ENCODE peak calls at places on chromosomes 6 and 20, in six cellular contexts. One of them, this sample, is unnamed.

GRCh38 chr6:9186148-9186547 is 750.8 kb upstream of the SLC35B3 start:
- DNase-seq in PC-3: no peak
- DNase-seq in neural progenitor cell: no peak
- DNase-seq in HCT116: no peak
- DNase-seq in SK-N-SH: no peak
- DNase-seq in MM.1S: no peak
- DNase-seq in this sample: no peak

GRCh38 chr20:10225439-10226080 is 6.9 kb downstream of the SNAP25 start:
- DNase-seq in PC-3: peak; percentile 23
- DNase-seq in neural progenitor cell: peak; percentile 39
- DNase-seq in MM.1S: peak; percentile 53
- DNase-seq in SK-N-SH: peak; percentile 34
- DNase-seq in HCT116: no peak
- DNase-seq in this sample: peak; percentile 6

GRCh38 chr6:133894795-133895401 is 6.0 kb downstream of the TCF21 start:
- DNase-seq in MM.1S: no peak
- DNase-seq in PC-3: no peak
- DNase-seq in HCT116: no peak
- DNase-seq in neural progenitor cell: no peak
- DNase-seq in SK-N-SH: no peak
- DNase-seq in this sample: peak; percentile 33

GRCh38 chr6:139925894-139926641 is 551.6 kb upstream of the CITED2 start:
- DNase-seq in MM.1S: no peak
- DNase-seq in PC-3: no peak
- DNase-seq in neural progenitor cell: no peak
- DNase-seq in SK-N-SH: peak; percentile 58
- DNase-seq in HCT116: no peak
- DNase-seq in this sample: no peak

GRCh38 chr6:154602708-154603107 is 92.2 kb upstream of the CNKSR3 start:
- DNase-seq in MM.1S: no peak
- DNase-seq in neural progenitor cell: no peak
- DNase-seq in HCT116: no peak
- DNase-seq in PC-3: no peak
- DNase-seq in SK-N-SH: no peak
- DNase-seq in this sample: no peak

GRCh38 chr6:163432300-163432699 is 17.8 kb downstream of the QKI start:
- DNase-seq in SK-N-SH: no peak
- DNase-seq in PC-3: no peak
- DNase-seq in neural progenitor cell: no peak
- DNase-seq in HCT116: no peak
- DNase-seq in MM.1S: no peak
- DNase-seq in this sample: no peak

GRCh38 chr6:159988983-159989454 is 20.1 kb downstream of the IGF2R start:
- DNase-seq in SK-N-SH: no peak
- DNase-seq in MM.1S: no peak
- DNase-seq in PC-3: no peak
- DNase-seq in neural progenitor cell: no peak
- DNase-seq in HCT116: no peak
- DNase-seq in this sample: peak; percentile 61

GRCh38 chr20:59525500-59526241 is 78.7 kb upstream of the PHACTR3 start:
- DNase-seq in neural progenitor cell: peak; percentile 84
- DNase-seq in HCT116: peak; percentile 29
- DNase-seq in PC-3: peak; percentile 70
- DNase-seq in SK-N-SH: peak; percentile 83
- DNase-seq in MM.1S: peak; percentile 40
- DNase-seq in this sample: peak; percentile 69

GRCh38 chr20:59147197-59147596 is 16.4 kb upstream of the ZNF831 start:
- DNase-seq in MM.1S: no peak
- DNase-seq in PC-3: no peak
- DNase-seq in HCT116: no peak
- DNase-seq in neural progenitor cell: no peak
- DNase-seq in SK-N-SH: peak; percentile 79
- DNase-seq in this sample: no peak

GRCh38 chr6:17289491-17290106 is 8.4 kb downstream of the RBM24 start:
- DNase-seq in PC-3: no peak
- DNase-seq in SK-N-SH: no peak
- DNase-seq in HCT116: no peak
- DNase-seq in neural progenitor cell: no peak
- DNase-seq in MM.1S: no peak
- DNase-seq in this sample: peak; percentile 44

GRCh38 chr6:116568111-116568510 is 3.2 kb upstream of the RWDD1 start:
- DNase-seq in HCT116: no peak
- DNase-seq in MM.1S: no peak
- DNase-seq in neural progenitor cell: no peak
- DNase-seq in SK-N-SH: no peak
- DNase-seq in PC-3: no peak
- DNase-seq in this sample: peak; percentile 80

GRCh38 chr6:52597738-52598122 is 20.9 kb upstream of the TRAM2 start:
- DNase-seq in neural progenitor cell: no peak
- DNase-seq in MM.1S: no peak
- DNase-seq in SK-N-SH: no peak
- DNase-seq in PC-3: no peak
- DNase-seq in HCT116: no peak
- DNase-seq in this sample: no peak

GRCh38 chr6:40251609-40252008 is 317.3 kb upstream of the MOCS1 start:
- DNase-seq in HCT116: no peak
- DNase-seq in MM.1S: no peak
- DNase-seq in SK-N-SH: no peak
- DNase-seq in neural progenitor cell: no peak
- DNase-seq in PC-3: no peak
- DNase-seq in this sample: no peak

GRCh38 chr6:169341065-169341464 is 87.4 kb upstream of the THBS2 start:
- DNase-seq in HCT116: no peak
- DNase-seq in MM.1S: no peak
- DNase-seq in SK-N-SH: no peak
- DNase-seq in PC-3: no peak
- DNase-seq in neural progenitor cell: no peak
- DNase-seq in this sample: no peak

GRCh38 chr6:15073344-15073789 is 172.5 kb upstream of the JARID2 start:
- DNase-seq in HCT116: no peak
- DNase-seq in PC-3: peak; percentile 92
- DNase-seq in MM.1S: no peak
- DNase-seq in neural progenitor cell: no peak
- DNase-seq in SK-N-SH: no peak
- DNase-seq in this sample: peak; percentile 14

GRCh38 chr6:63997217-63997616 is 361.6 kb downstream of the PHF3 start:
- DNase-seq in neural progenitor cell: no peak
- DNase-seq in SK-N-SH: no peak
- DNase-seq in PC-3: no peak
- DNase-seq in MM.1S: no peak
- DNase-seq in HCT116: no peak
- DNase-seq in this sample: no peak

GRCh38 chr6:74925683-74926082 is 280.2 kb downstream of the COL12A1 start:
- DNase-seq in HCT116: no peak
- DNase-seq in SK-N-SH: no peak
- DNase-seq in MM.1S: no peak
- DNase-seq in neural progenitor cell: no peak
- DNase-seq in PC-3: no peak
- DNase-seq in this sample: no peak

GRCh38 chr6:149254241-149254640 is 63.3 kb upstream of the TAB2 start:
- DNase-seq in neural progenitor cell: no peak
- DNase-seq in SK-N-SH: no peak
- DNase-seq in MM.1S: no peak
- DNase-seq in HCT116: no peak
- DNase-seq in PC-3: no peak
- DNase-seq in this sample: no peak

GRCh38 chr6:45880139-45880538 is 135.5 kb downstream of the CLIC5 start:
- DNase-seq in MM.1S: no peak
- DNase-seq in SK-N-SH: no peak
- DNase-seq in HCT116: no peak
- DNase-seq in PC-3: peak; percentile 30
- DNase-seq in neural progenitor cell: no peak
- DNase-seq in this sample: peak; percentile 76

GRCh38 chr6:166412156-166412910 is 29.6 kb upstream of the MPC1 start:
- DNase-seq in neural progenitor cell: no peak
- DNase-seq in SK-N-SH: no peak
- DNase-seq in MM.1S: no peak
- DNase-seq in HCT116: no peak
- DNase-seq in PC-3: no peak
- DNase-seq in this sample: no peak

GRCh38 chr6:167103041-167103816 is 19.7 kb upstream of the CCR6 start:
- DNase-seq in SK-N-SH: no peak
- DNase-seq in neural progenitor cell: no peak
- DNase-seq in HCT116: no peak
- DNase-seq in MM.1S: peak; percentile 72
- DNase-seq in PC-3: no peak
- DNase-seq in this sample: no peak

GRCh38 chr6:164751395-164751794 is 558.0 kb downstream of the C6orf118 start:
- DNase-seq in neural progenitor cell: no peak
- DNase-seq in SK-N-SH: no peak
- DNase-seq in PC-3: no peak
- DNase-seq in MM.1S: no peak
- DNase-seq in HCT116: no peak
- DNase-seq in this sample: no peak

GRCh38 chr6:68978411-68978810 is 343.3 kb downstream of the ADGRB3 start:
- DNase-seq in HCT116: no peak
- DNase-seq in SK-N-SH: no peak
- DNase-seq in PC-3: no peak
- DNase-seq in neural progenitor cell: no peak
- DNase-seq in MM.1S: no peak
- DNase-seq in this sample: no peak

GRCh38 chr6:146047356-146047755 is 18.5 kb downstream of the GRM1 start:
- DNase-seq in MM.1S: no peak
- DNase-seq in PC-3: no peak
- DNase-seq in SK-N-SH: no peak
- DNase-seq in neural progenitor cell: no peak
- DNase-seq in HCT116: no peak
- DNase-seq in this sample: no peak

GRCh38 chr20:25533920-25534700 is 51.2 kb downstream of the NINL start:
- DNase-seq in SK-N-SH: no peak
- DNase-seq in neural progenitor cell: no peak
- DNase-seq in HCT116: no peak
- DNase-seq in PC-3: no peak
- DNase-seq in MM.1S: no peak
- DNase-seq in this sample: no peak

GRCh38 chr6:18432180-18432579 is 45.0 kb downstream of the RNF144B start:
- DNase-seq in SK-N-SH: no peak
- DNase-seq in neural progenitor cell: no peak
- DNase-seq in MM.1S: no peak
- DNase-seq in HCT116: no peak
- DNase-seq in PC-3: peak; percentile 12
- DNase-seq in this sample: peak; percentile 68

GRCh38 chr20:63943007-63943807 is 13.0 kb downstream of the UCKL1 start:
- DNase-seq in SK-N-SH: no peak
- DNase-seq in MM.1S: no peak
- DNase-seq in HCT116: no peak
- DNase-seq in PC-3: no peak
- DNase-seq in neural progenitor cell: no peak
- DNase-seq in this sample: no peak

GRCh38 chr6:37556884-37557644 is 57.4 kb upstream of the CCDC167 start:
- DNase-seq in neural progenitor cell: no peak
- DNase-seq in MM.1S: no peak
- DNase-seq in HCT116: no peak
- DNase-seq in PC-3: no peak
- DNase-seq in SK-N-SH: no peak
- DNase-seq in this sample: no peak

GRCh38 chr6:37552267-37552666 is 52.6 kb upstream of the CCDC167 start:
- DNase-seq in neural progenitor cell: no peak
- DNase-seq in MM.1S: no peak
- DNase-seq in SK-N-SH: no peak
- DNase-seq in PC-3: no peak
- DNase-seq in HCT116: no peak
- DNase-seq in this sample: no peak

GRCh38 chr6:37555040-37555781 is 55.5 kb upstream of the CCDC167 start:
- DNase-seq in HCT116: no peak
- DNase-seq in PC-3: no peak
- DNase-seq in MM.1S: no peak
- DNase-seq in neural progenitor cell: no peak
- DNase-seq in SK-N-SH: no peak
- DNase-seq in this sample: no peak

GRCh38 chr6:37551867-37552266 is 52.2 kb upstream of the CCDC167 start:
- DNase-seq in HCT116: no peak
- DNase-seq in PC-3: no peak
- DNase-seq in SK-N-SH: no peak
- DNase-seq in MM.1S: no peak
- DNase-seq in neural progenitor cell: no peak
- DNase-seq in this sample: no peak

GRCh38 chr6:37554480-37554819 is 54.8 kb upstream of the CCDC167 start:
- DNase-seq in HCT116: peak; percentile 28
- DNase-seq in PC-3: peak; percentile 75
- DNase-seq in MM.1S: no peak
- DNase-seq in neural progenitor cell: no peak
- DNase-seq in SK-N-SH: no peak
- DNase-seq in this sample: peak; percentile 81
- H3K9ac ChIP-seq in HCT116: peak overlapping the region; percentile 63
- H3K9ac ChIP-seq in PC-3: peak overlapping the region; percentile 7
- H3K9ac ChIP-seq in MM.1S: no peak overlapping the region
- H3K9ac ChIP-seq in neural progenitor cell: no peak overlapping the region
- H3K9ac ChIP-seq in SK-N-SH: no peak overlapping the region
- H3K9ac ChIP-seq in this sample: no peak overlapping the region

DNA sequence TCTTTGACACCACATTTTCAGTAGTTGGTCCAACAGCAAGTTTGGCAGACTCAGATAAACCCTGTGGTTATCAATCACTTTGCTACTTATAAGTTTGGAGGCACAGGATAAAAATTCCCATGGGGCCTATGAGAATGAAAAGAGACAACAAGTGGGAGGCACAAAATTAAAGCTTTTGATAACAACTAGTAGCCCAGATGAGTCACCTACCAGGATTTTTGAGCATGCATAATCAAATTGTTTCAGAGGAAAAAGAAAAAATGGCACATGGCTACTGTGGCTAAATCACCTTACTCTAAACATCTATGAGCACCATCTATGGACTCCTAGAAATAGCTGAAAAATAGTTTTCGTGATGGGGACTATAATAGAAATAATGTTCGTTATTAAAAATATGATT is 40.8 kb upstream of the BMP5 start:
- DNase-seq in PC-3: peak; percentile 34
- DNase-seq in neural progenitor cell: no peak
- DNase-seq in MM.1S: no peak
- DNase-seq in SK-N-SH: no peak
- DNase-seq in HCT116: no peak
- DNase-seq in this sample: peak; percentile 46
- TF ChIP-seq EZH2phosphoT487 in PC-3: no peak
- TF ChIP-seq EZH2phosphoT487 in neural progenitor cell: no peak
- TF ChIP-seq EZH2phosphoT487 in MM.1S: no peak
- TF ChIP-seq EZH2phosphoT487 in SK-N-SH: no peak
- TF ChIP-seq EZH2phosphoT487 in HCT116: no peak
- TF ChIP-seq EZH2phosphoT487 in this sample: no peak

DNA sequence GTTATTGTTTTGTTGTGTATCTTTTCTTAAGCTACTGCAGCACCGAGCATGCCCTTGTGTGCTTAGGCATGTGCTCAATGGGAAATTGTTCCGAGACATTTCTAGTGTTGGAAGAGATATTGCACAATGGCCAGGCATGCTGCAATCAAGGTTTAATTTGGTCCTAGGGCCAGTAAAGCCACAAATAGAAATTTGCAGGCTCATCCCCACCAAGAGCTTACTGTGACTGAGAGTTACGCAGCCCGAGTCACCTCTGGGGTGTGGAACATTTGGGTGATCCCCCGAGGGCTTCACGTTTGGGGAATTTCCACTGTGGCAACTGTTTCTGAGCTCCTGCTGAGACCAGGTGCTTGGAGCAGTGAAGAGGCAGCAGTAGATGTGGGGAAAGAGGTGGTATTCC is 65.8 kb downstream of the ADTRP start:
- DNase-seq in SK-N-SH: no peak
- DNase-seq in MM.1S: no peak
- DNase-seq in neural progenitor cell: no peak
- DNase-seq in HCT116: no peak
- DNase-seq in PC-3: no peak
- DNase-seq in this sample: peak; percentile 75
- H3K9ac ChIP-seq in SK-N-SH: no peak overlapping the region
- H3K9ac ChIP-seq in MM.1S: no peak overlapping the region
- H3K9ac ChIP-seq in neural progenitor cell: no peak overlapping the region
- H3K9ac ChIP-seq in HCT116: no peak overlapping the region
- H3K9ac ChIP-seq in PC-3: no peak overlapping the region
- H3K9ac ChIP-seq in this sample: peak overlapping the region; percentile 61

GRCh38 chr6:23441813-23442212 is 684.2 kb upstream of the NRSN1 start:
- DNase-seq in MM.1S: no peak
- DNase-seq in PC-3: no peak
- DNase-seq in HCT116: no peak
- DNase-seq in neural progenitor cell: no peak
- DNase-seq in SK-N-SH: no peak
- DNase-seq in this sample: no peak
- TF ChIP-seq EZH2phosphoT487 in MM.1S: no peak
- TF ChIP-seq EZH2phosphoT487 in PC-3: no peak
- TF ChIP-seq EZH2phosphoT487 in HCT116: no peak
- TF ChIP-seq EZH2phosphoT487 in neural progenitor cell: no peak
- TF ChIP-seq EZH2phosphoT487 in SK-N-SH: no peak
- TF ChIP-seq EZH2phosphoT487 in this sample: no peak